ENCODE peak calls at places on chromosome 10, in four cellular contexts. Z is body of pancreas, N is Calu3, O is fibroblast of mammary gland. B is an unnamed sample.

GRCh38 chr10:3683560-3683959 is 101.4 kb downstream of the KLF6 start:
- DNase-seq in Z (no peak), N (no peak), O (no peak), B (no peak)

GRCh38 chr10:75743231-75743864 is 311.9 kb downstream of the LRMDA start:
- DNase-seq in Z (no peak), N (no peak), O (no peak), B (no peak)

GRCh38 chr10:71231196-71231595 is 18.8 kb downstream of the UNC5B start:
- DNase-seq in Z (no peak), N (no peak), O (no peak), B (no peak)

GRCh38 chr10:35216303-35216905 is 89.8 kb downstream of the CREM start:
- DNase-seq in Z (no peak), N (no peak), O (peak; percentile 30), B (no peak)

GRCh38 chr10:74249865-74250264 is 98.8 kb downstream of the ADK start:
- DNase-seq in Z (no peak), N (no peak), O (peak; percentile 48), B (no peak)

GRCh38 chr10:75663947-75664664 is 232.7 kb downstream of the LRMDA start:
- DNase-seq in Z (peak; percentile 32), N (no peak), O (peak; percentile 73), B (no peak)

GRCh38 chr10:71475243-71475871 is 78.6 kb downstream of the CDH23 start:
- DNase-seq in Z (peak; percentile 23), N (no peak), O (no peak), B (no peak)

GRCh38 chr10:22245567-22245966 is 27.8 kb upstream of the EBLN1 start:
- DNase-seq in Z (no peak), N (no peak), O (peak; percentile 60), B (peak; percentile 19)

GRCh38 chr10:97229322-97229721 is 43.6 kb upstream of the SLIT1 start:
- DNase-seq in Z (no peak), N (no peak), O (peak; percentile 57), B (peak; percentile 11)

GRCh38 chr10:101493249-101493648 is 94.8 kb downstream of the POLL start:
- DNase-seq in Z (no peak), N (no peak), O (no peak), B (no peak)

GRCh38 chr10:3747984-3748383 is 37.0 kb downstream of the KLF6 start:
- DNase-seq in Z (peak; percentile 40), N (no peak), O (no peak), B (peak; percentile 63)

GRCh38 chr10:90862908-90863514 is 5.2 kb upstream of the HTR7 start:
- DNase-seq in Z (no peak), N (peak; percentile 9), O (peak; percentile 66), B (peak; percentile 58)

GRCh38 chr10:16653223-16653622 is 131.5 kb upstream of the C1QL3 start:
- DNase-seq in Z (no peak), N (no peak), O (peak; percentile 2), B (no peak)

GRCh38 chr10:13425397-13425796 is 77.3 kb upstream of the SEPHS1 start:
- DNase-seq in Z (no peak), N (no peak), O (no peak), B (no peak)

GRCh38 chr10:78025685-78026364 is 3.5 kb downstream of the POLR3A start:
- DNase-seq in Z (no peak), N (no peak), O (peak; percentile 83), B (no peak)

GRCh38 chr10:79411546-79412495 is 33.6 kb downstream of the ZCCHC24 start:
- DNase-seq in Z (no peak), N (no peak), O (no peak), B (no peak)

GRCh38 chr10:42523098-42523497 is 115.3 kb downstream of the ZNF33B start:
- DNase-seq in Z (no peak), N (no peak), O (no peak), B (no peak)

GRCh38 chr10:87842220-87842641 is 21.1 kb downstream of the KLLN start:
- DNase-seq in Z (no peak), N (peak; percentile 65), O (no peak), B (no peak)

GRCh38 chr10:17064435-17064834 is 65.2 kb downstream of the CUBN start:
- DNase-seq in Z (no peak), N (no peak), O (peak; percentile 41), B (peak; percentile 18)

GRCh38 chr10:92627845-92628480 is 35.0 kb downstream of the KIF11 start:
- DNase-seq in Z (no peak), N (no peak), O (no peak), B (no peak)

GRCh38 chr10:108275895-108276685 is 1111.6 kb upstream of the SORCS1 start:
- DNase-seq in Z (no peak), N (no peak), O (no peak), B (no peak)

GRCh38 chr10:98885380-98885779 is 350.3 kb downstream of the HPSE2 start:
- DNase-seq in Z (no peak), N (no peak), O (no peak), B (no peak)

GRCh38 chr10:123136806-123137642 is 1.3 kb downstream of the HMX3 start:
- DNase-seq in Z (no peak), N (no peak), O (no peak), B (peak; percentile 11)

GRCh38 chr10:97631098-97631497 is 2.2 kb downstream of the MORN4 start:
- DNase-seq in Z (no peak), N (no peak), O (peak; percentile 47), B (no peak)

GRCh38 chr10:98404571-98405396 is 10.2 kb downstream of the PYROXD2 start:
- DNase-seq in Z (no peak), N (no peak), O (peak; percentile 86), B (peak; percentile 57)

GRCh38 chr10:18607979-18608378 is 43.4 kb downstream of the NSUN6 start:
- DNase-seq in Z (no peak), N (no peak), O (peak; percentile 29), B (no peak)

DNA sequence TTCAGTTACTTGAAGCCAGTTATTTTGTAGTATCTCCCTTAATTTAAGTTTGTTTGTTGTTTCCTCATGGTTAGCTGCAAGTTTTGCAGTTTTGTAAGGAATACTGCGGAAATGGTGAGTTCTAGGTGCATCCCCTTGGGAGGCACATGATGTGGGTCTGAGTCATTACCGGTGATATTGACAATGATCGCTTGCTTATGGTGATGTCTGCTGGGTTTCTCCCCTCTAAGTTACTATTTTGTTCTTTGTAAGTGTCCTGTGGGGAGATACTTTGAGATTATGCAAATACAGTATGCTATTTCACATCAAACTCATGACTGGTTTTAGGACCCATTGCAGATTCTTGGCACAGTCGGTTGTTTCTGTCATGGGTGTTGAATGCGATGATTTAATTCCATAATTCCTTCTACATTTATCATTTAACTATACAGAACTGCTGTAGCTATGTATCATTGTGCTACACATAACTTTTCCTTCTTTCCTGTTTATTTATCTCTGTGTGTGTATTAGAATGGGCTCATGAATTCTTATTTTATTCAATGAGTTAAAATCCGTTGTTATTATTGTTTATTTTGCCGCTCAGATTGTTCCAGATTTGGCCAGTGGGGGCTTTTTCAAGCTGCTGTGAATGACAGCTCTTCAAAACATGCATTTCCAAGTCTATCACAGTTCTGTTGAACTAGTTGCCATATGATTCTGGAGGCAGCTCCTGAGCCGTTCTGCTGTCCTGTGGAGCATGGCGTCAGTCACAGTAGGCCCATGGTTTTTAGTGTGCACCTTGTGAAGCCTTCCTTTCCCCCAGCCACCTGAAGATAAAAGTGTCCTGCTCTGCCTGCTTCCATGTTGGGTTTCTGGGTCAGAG is 18.4 kb downstream of the TSPAN14 start:
- DNase-seq in Z (no peak), N (no peak), O (peak; percentile 97), B (peak; percentile 84)
- TF ChIP-seq CTCF in Z (no peak), N (no peak), O (no peak), B (no peak)

DNA sequence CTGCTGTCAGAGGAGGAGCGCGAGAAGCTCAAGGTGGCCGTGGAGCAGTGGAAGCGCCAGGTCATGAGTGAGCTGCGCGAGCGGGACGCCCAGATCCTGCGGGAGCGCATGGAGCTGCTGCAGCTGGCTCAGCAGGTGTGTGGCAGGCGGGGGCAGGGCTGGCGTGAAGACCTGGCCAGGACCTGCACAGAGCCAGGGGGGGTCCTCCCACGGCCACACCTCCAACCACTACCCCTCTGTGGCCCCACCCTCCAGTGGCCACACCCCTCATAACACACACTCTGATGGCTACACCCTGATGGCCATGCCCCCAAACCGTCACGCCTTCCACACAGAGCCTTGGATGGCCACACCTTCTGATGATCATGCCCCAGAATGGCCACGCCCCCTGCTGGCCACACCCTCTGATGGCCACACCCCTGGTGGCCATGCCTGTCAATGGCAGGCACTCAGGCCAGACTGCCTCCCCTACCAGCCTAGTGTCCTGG is 23.4 kb upstream of the DPYSL4 start:
- DNase-seq in Z (peak; percentile 46), N (peak; percentile 54), O (no peak), B (no peak)
- TF ChIP-seq CTCF in Z (no peak), N (no peak), O (no peak), B (peak; percentile 8)

DNA sequence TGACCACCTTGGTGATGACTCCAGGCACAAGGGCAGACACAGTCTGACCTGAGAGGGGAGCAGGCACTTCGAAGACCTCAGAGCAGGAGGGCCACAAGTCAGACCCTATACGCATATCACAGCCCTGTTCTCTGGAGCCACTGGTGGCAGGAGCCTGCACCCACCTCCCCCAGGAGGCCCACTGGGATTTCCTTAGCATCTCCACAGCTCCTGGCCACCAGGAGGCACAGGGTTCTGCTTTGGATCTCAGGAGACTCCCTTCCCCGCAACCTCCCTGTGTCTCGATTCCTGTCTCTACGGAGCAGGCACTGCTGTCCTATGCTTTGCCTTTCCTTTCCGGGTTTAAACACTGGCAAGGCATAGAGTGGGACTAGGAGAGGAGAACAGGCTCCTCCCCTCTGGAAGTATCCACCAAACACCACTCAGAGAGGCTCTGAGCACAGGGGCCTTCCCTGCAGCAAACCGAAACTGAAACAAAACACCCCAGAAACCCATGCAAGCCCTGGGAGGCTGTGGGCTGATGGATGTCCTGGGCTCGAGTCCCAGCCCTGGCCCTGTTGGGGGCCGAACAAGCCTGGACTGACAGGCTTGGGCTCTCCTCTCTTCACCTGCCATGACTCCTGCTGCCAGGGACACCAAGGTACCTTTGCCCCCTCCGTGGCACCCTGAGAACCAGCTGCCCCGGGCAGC is 166.3 kb downstream of the NEURL1 start:
- DNase-seq in Z (peak; percentile 63), N (peak; percentile 65), O (peak; percentile 86), B (peak; percentile 94)
- TF ChIP-seq CTCF in Z (no peak), N (no peak), O (peak; percentile 26), B (peak; percentile 35)

GRCh38 chr10:33720161-33720560 is 385.7 kb upstream of the NRP1 start:
- DNase-seq in Z (no peak), N (no peak), O (no peak), B (no peak)

GRCh38 chr10:33722067-33722466 is 387.6 kb upstream of the NRP1 start:
- DNase-seq in Z (no peak), N (no peak), O (no peak), B (peak; percentile 31)

GRCh38 chr10:33723181-33723580 is 388.7 kb upstream of the NRP1 start:
- DNase-seq in Z (no peak), N (no peak), O (no peak), B (no peak)

GRCh38 chr10:33719005-33719703 is 384.7 kb upstream of the NRP1 start:
- DNase-seq in Z (no peak), N (no peak), O (peak; percentile 28), B (no peak)

GRCh38 chr10:33721509-33721908 is 387.0 kb upstream of the NRP1 start:
- DNase-seq in Z (no peak), N (no peak), O (no peak), B (no peak)
- TF ChIP-seq CTCF in Z (no peak), N (no peak), O (no peak), B (no peak)